ENCODE peak calls at places on chromosomes 2 and 18, in eight cellular contexts. X, L, D, W, J, P, K and I are unnamed samples.

GRCh38 chr2:99399063-99399462 is 61.9 kb downstream of the EIF5B start:
- DNase-seq in X (no peak), L (no peak), D (no peak), W (no peak), J (no peak), P (no peak), K (no peak), I (no peak)

GRCh38 chr2:60317831-60318230 is 235.6 kb downstream of the BCL11A start:
- DNase-seq in X (no peak), L (no peak), D (peak), W (no peak), J (no peak), P (no peak), K (no peak), I (no peak)

GRCh38 chr18:27713037-27713726 is 463.7 kb downstream of the CDH2 start:
- DNase-seq in X (no peak), L (peak), D (no peak), W (peak), J (no peak), P (no peak), K (no peak), I (peak)

GRCh38 chr2:208046686-208047085 is 21.4 kb upstream of the PLEKHM3 start:
- DNase-seq in X (no peak), L (no peak), D (no peak), W (no peak), J (no peak), P (peak), K (no peak), I (no peak)

GRCh38 chr2:238272156-238272555 is 16.3 kb downstream of the PER2 start:
- DNase-seq in X (no peak), L (no peak), D (no peak), W (no peak), J (no peak), P (no peak), K (no peak), I (no peak)

GRCh38 chr2:46844034-46844433 is 71.6 kb downstream of the MCFD2 start:
- DNase-seq in X (no peak), L (no peak), D (no peak), W (no peak), J (no peak), P (no peak), K (no peak), I (no peak)

GRCh38 chr2:74043345-74044329 is 58.9 kb downstream of the TET3 start:
- DNase-seq in X (no peak), L (no peak), D (peak), W (no peak), J (no peak), P (no peak), K (no peak), I (no peak)

GRCh38 chr2:74696758-74697327 is 42.8 kb downstream of the SEMA4F start:
- DNase-seq in X (no peak), L (no peak), D (no peak), W (no peak), J (no peak), P (peak), K (peak), I (no peak)

GRCh38 chr2:68974946-68975665 is 670 bp downstream of the GKN1 start:
- DNase-seq in X (no peak), L (no peak), D (no peak), W (no peak), J (no peak), P (no peak), K (no peak), I (no peak)

GRCh38 chr18:57954928-57955327 is 89.1 kb upstream of the NEDD4L start:
- DNase-seq in X (no peak), L (no peak), D (no peak), W (no peak), J (no peak), P (no peak), K (no peak), I (no peak)

GRCh38 chr2:71658771-71659170 is 205.4 kb downstream of the DYSF start:
- DNase-seq in X (no peak), L (no peak), D (no peak), W (no peak), J (no peak), P (no peak), K (no peak), I (no peak)

GRCh38 chr2:188269004-188269403 is 22.7 kb upstream of the GULP1 start:
- DNase-seq in X (no peak), L (no peak), D (no peak), W (no peak), J (no peak), P (no peak), K (no peak), I (no peak)

GRCh38 chr2:190583507-190584337 is 49.2 kb upstream of the NEMP2 start:
- DNase-seq in X (no peak), L (no peak), D (no peak), W (no peak), J (no peak), P (no peak), K (no peak), I (peak)

GRCh38 chr2:222797308-222797707 is 63.5 kb upstream of the ACSL3 start:
- DNase-seq in X (no peak), L (peak), D (no peak), W (peak), J (no peak), P (peak), K (peak), I (no peak)